ENCODE peak calls at places on chromosomes 7 and 10, in four cellular contexts. One of them, this sample, is unnamed.

GRCh38 chr7:32250494-32251260 is 180.5 kb upstream of the PDE1C start:
- DNase-seq in ovary: no peak
- DNase-seq in H1: no peak
- DNase-seq in K562: no peak
- DNase-seq in this sample: no peak

GRCh38 chr10:974038-974784 is 14.0 kb upstream of the GTPBP4 start:
- DNase-seq in K562: no peak
- DNase-seq in ovary: no peak
- DNase-seq in H1: no peak
- DNase-seq in this sample: no peak

GRCh38 chr7:157412021-157412443 is 75.2 kb downstream of the DNAJB6 start:
- DNase-seq in ovary: no peak
- DNase-seq in H1: no peak
- DNase-seq in K562: no peak
- DNase-seq in this sample: no peak

GRCh38 chr7:5596046-5596895 is 172.6 kb upstream of the TNRC18 start:
- DNase-seq in ovary: peak
- DNase-seq in K562: peak
- DNase-seq in H1: no peak
- DNase-seq in this sample: peak

GRCh38 chr10:125037145-125037544 is 95.2 kb downstream of the ZRANB1 start:
- DNase-seq in H1: no peak
- DNase-seq in K562: no peak
- DNase-seq in ovary: peak
- DNase-seq in this sample: no peak

GRCh38 chr7:93935112-93935511 is 13.6 kb downstream of the GNG11 start:
- DNase-seq in ovary: peak
- DNase-seq in K562: no peak
- DNase-seq in H1: no peak
- DNase-seq in this sample: no peak

GRCh38 chr10:112388548-112388947 is 14.6 kb downstream of the ACSL5 start:
- DNase-seq in H1: no peak
- DNase-seq in ovary: no peak
- DNase-seq in K562: no peak
- DNase-seq in this sample: no peak

GRCh38 chr10:32317795-32318194 is 29.2 kb downstream of the EPC1 start:
- DNase-seq in ovary: no peak
- DNase-seq in H1: no peak
- DNase-seq in K562: no peak
- DNase-seq in this sample: no peak

GRCh38 chr7:6647541-6647940 is 10.4 kb downstream of the ZNF316 start:
- DNase-seq in ovary: no peak
- DNase-seq in K562: no peak
- DNase-seq in H1: no peak
- DNase-seq in this sample: no peak

GRCh38 chr10:132704008-132704814 is 81.7 kb downstream of the NKX6-2 start:
- DNase-seq in H1: no peak
- DNase-seq in ovary: no peak
- DNase-seq in K562: no peak
- DNase-seq in this sample: no peak

GRCh38 chr7:156832195-156832877 is 60.6 kb downstream of the LMBR1 start:
- DNase-seq in ovary: no peak
- DNase-seq in K562: no peak
- DNase-seq in H1: no peak
- DNase-seq in this sample: no peak

GRCh38 chr10:72503241-72503640 is 122.6 kb downstream of the MICU1 start:
- DNase-seq in K562: no peak
- DNase-seq in H1: no peak
- DNase-seq in ovary: no peak
- DNase-seq in this sample: no peak

GRCh38 chr7:738723-739454 is 11.8 kb upstream of the PRKAR1B start:
- DNase-seq in ovary: no peak
- DNase-seq in H1: no peak
- DNase-seq in K562: no peak
- DNase-seq in this sample: no peak

GRCh38 chr10:132209130-132209529 is 22.4 kb downstream of the DPYSL4 start:
- DNase-seq in K562: no peak
- DNase-seq in H1: no peak
- DNase-seq in ovary: no peak
- DNase-seq in this sample: no peak

GRCh38 chr7:127347567-127348246 is 44.8 kb downstream of the ZNF800 start:
- DNase-seq in H1: peak
- DNase-seq in K562: peak
- DNase-seq in ovary: peak
- DNase-seq in this sample: peak

GRCh38 chr7:35727571-35727970 is 32.6 kb upstream of the HERPUD2 start:
- DNase-seq in ovary: no peak
- DNase-seq in H1: no peak
- DNase-seq in K562: no peak
- DNase-seq in this sample: no peak

GRCh38 chr7:510782-511281 is 8.8 kb downstream of the PDGFA start:
- DNase-seq in K562: no peak
- DNase-seq in ovary: no peak
- DNase-seq in H1: no peak
- DNase-seq in this sample: no peak

GRCh38 chr7:136076954-136077353 is 99.8 kb upstream of the MTPN start:
- DNase-seq in ovary: no peak
- DNase-seq in K562: no peak
- DNase-seq in H1: no peak
- DNase-seq in this sample: no peak

GRCh38 chr10:12476661-12477060 is 127.3 kb downstream of the CAMK1D start:
- DNase-seq in K562: no peak
- DNase-seq in H1: no peak
- DNase-seq in ovary: no peak
- DNase-seq in this sample: no peak

GRCh38 chr10:6148251-6148691 is 54.5 kb upstream of the PFKFB3 start:
- DNase-seq in K562: no peak
- DNase-seq in ovary: no peak
- DNase-seq in H1: no peak
- DNase-seq in this sample: no peak

GRCh38 chr7:158281441-158281840 is 306.2 kb downstream of the PTPRN2 start:
- DNase-seq in ovary: no peak
- DNase-seq in K562: no peak
- DNase-seq in H1: no peak
- DNase-seq in this sample: no peak

GRCh38 chr10:13371879-13372470 is 23.9 kb upstream of the SEPHS1 start:
- DNase-seq in ovary: peak
- DNase-seq in H1: peak
- DNase-seq in K562: peak
- DNase-seq in this sample: peak

GRCh38 chr10:110944997-110945396 is 25.6 kb downstream of the SHOC2 start:
- DNase-seq in K562: no peak
- DNase-seq in ovary: no peak
- DNase-seq in H1: no peak
- DNase-seq in this sample: no peak

GRCh38 chr10:131743190-131744151 is 157.3 kb upstream of the PPP2R2D start:
- DNase-seq in H1: no peak
- DNase-seq in ovary: no peak
- DNase-seq in K562: no peak
- DNase-seq in this sample: no peak

GRCh38 chr10:89954787-89955566 is 253.6 kb downstream of the KIF20B start:
- DNase-seq in H1: no peak
- DNase-seq in ovary: no peak
- DNase-seq in K562: no peak
- DNase-seq in this sample: no peak

GRCh38 chr7:90119178-90119971 is 34.9 kb upstream of the STEAP1 start:
- DNase-seq in ovary: peak
- DNase-seq in K562: no peak
- DNase-seq in H1: no peak
- DNase-seq in this sample: peak

GRCh38 chr10:13614530-13615332 is 28.0 kb downstream of the PRPF18 start:
- DNase-seq in H1: no peak
- DNase-seq in K562: no peak
- DNase-seq in ovary: no peak
- DNase-seq in this sample: no peak

GRCh38 chr10:123380491-123381085 is 226.4 kb downstream of the BUB3 start:
- DNase-seq in H1: no peak
- DNase-seq in K562: no peak
- DNase-seq in ovary: no peak
- DNase-seq in this sample: no peak

GRCh38 chr7:73645643-73646182 is 21.4 kb upstream of the MLXIPL start:
- DNase-seq in K562: no peak
- DNase-seq in ovary: no peak
- DNase-seq in H1: no peak
- DNase-seq in this sample: no peak

GRCh38 chr10:47340613-47341170 is 7.5 kb upstream of the RBP3 start:
- DNase-seq in K562: peak
- DNase-seq in ovary: peak
- DNase-seq in H1: peak
- DNase-seq in this sample: peak

GRCh38 chr10:15200626-15201025 is 32.1 kb upstream of the NMT2 start:
- DNase-seq in K562: no peak
- DNase-seq in H1: no peak
- DNase-seq in ovary: no peak
- DNase-seq in this sample: no peak

GRCh38 chr7:45874408-45875131 is 1.7 kb upstream of the CCDC201 start:
- DNase-seq in ovary: no peak
- DNase-seq in K562: no peak
- DNase-seq in H1: no peak
- DNase-seq in this sample: no peak

GRCh38 chr10:129171816-129172215 is 295.2 kb upstream of the MGMT start:
- DNase-seq in H1: no peak
- DNase-seq in K562: no peak
- DNase-seq in ovary: no peak
- DNase-seq in this sample: no peak

GRCh38 chr10:129642427-129642826 is 175.4 kb downstream of the MGMT start:
- DNase-seq in H1: no peak
- DNase-seq in K562: no peak
- DNase-seq in ovary: no peak
- DNase-seq in this sample: no peak

GRCh38 chr7:150451097-150451793 is 815 bp downstream of the GIMAP8 start:
- DNase-seq in K562: no peak
- DNase-seq in ovary: no peak
- DNase-seq in H1: no peak
- DNase-seq in this sample: no peak

DNA sequence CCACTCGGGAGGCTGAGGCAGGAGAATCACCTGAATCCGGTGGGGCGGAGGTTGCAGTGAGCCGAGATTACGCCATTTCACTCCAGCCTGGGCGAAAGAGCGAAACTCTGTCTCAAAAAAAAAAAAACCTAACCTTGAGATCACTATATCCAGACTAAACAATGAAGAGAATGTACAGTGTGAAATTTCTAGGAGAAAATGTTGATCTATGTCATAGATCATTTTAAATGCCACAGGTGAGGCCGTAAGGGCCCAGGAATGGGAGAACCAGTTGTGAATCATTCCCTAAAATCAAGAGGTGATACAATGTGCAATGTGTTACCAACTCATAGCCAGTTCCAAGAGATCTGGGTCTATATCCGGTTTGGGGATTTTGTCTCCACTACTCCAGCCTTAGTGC is 158.0 kb downstream of the CACNB2 start:
- DNase-seq in K562: no peak
- DNase-seq in H1: no peak
- DNase-seq in ovary: no peak
- DNase-seq in this sample: no peak
- TF ChIP-seq CTCF in K562: no peak
- TF ChIP-seq CTCF in H1: no peak
- TF ChIP-seq CTCF in ovary: no peak
- TF ChIP-seq CTCF in this sample: no peak

GRCh38 chr10:118573512-118573911 is 21.9 kb downstream of the PRLHR start:
- DNase-seq in K562: no peak
- DNase-seq in ovary: no peak
- DNase-seq in H1: no peak
- DNase-seq in this sample: no peak

GRCh38 chr10:118569882-118570252 is 25.6 kb downstream of the PRLHR start:
- DNase-seq in K562: no peak
- DNase-seq in H1: no peak
- DNase-seq in ovary: no peak
- DNase-seq in this sample: no peak

GRCh38 chr10:118572286-118573041 is 23.0 kb downstream of the PRLHR start:
- DNase-seq in ovary: no peak
- DNase-seq in K562: no peak
- DNase-seq in H1: no peak
- DNase-seq in this sample: no peak

GRCh38 chr10:118569241-118569881 is 26.1 kb downstream of the PRLHR start:
- DNase-seq in K562: no peak
- DNase-seq in H1: no peak
- DNase-seq in ovary: no peak
- DNase-seq in this sample: no peak

GRCh38 chr10:118571123-118571522 is 24.3 kb downstream of the PRLHR start:
- DNase-seq in H1: no peak
- DNase-seq in K562: no peak
- DNase-seq in ovary: no peak
- DNase-seq in this sample: no peak
- TF ChIP-seq CTCF in H1: no peak
- TF ChIP-seq CTCF in K562: no peak
- TF ChIP-seq CTCF in ovary: no peak
- TF ChIP-seq CTCF in this sample: no peak

DNA sequence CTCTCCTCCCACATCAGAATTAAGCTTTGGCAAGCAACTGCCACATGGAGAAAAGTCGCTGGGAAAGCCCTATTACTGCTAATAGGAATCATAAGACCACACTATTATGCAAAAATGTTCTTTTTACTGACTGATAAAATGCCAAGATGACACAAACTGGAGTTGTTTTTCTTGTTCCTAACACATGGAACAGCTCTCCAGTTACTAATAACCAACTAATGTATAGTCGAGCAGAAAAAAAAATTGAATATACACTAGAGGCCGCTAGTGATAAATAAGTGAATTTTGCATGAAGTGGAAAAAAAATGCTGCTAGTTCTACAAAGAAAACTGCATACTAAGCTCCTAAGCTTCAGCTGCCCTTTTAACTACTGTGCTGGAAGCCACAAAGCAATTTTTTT is 165.6 kb downstream of the TPK1 start:
- DNase-seq in ovary: no peak
- DNase-seq in K562: no peak
- DNase-seq in H1: no peak
- DNase-seq in this sample: no peak
- TF ChIP-seq CTCF in ovary: no peak
- TF ChIP-seq CTCF in K562: no peak
- TF ChIP-seq CTCF in H1: no peak
- TF ChIP-seq CTCF in this sample: no peak

DNA sequence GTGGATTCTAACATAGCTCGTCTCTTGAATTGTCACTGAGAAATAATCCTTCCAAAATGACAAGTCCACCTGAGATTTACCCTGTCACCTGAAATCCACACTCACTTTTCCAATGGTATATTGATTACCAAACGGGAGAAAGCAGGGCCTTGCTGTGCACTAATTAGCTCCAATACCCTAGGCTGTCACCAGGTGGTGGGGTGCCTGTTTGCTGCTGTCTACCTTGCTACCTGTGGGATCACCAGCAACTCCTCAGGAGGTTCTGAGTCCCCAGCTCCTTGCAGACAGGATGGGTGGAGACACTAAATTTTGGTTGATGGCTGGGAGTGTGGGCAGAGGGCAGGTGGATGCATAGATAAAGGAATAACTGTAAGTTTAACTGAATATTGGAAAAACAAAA is 237.2 kb upstream of the ZNF32 start:
- DNase-seq in K562: no peak
- DNase-seq in H1: no peak
- DNase-seq in ovary: no peak
- DNase-seq in this sample: no peak
- TF ChIP-seq CTCF in K562: no peak
- TF ChIP-seq CTCF in H1: peak
- TF ChIP-seq CTCF in ovary: no peak
- TF ChIP-seq CTCF in this sample: no peak

This sample was measured in endothelial cell.